ENCODE peak calls at places on chromosomes 12 and 14, in nine cellular contexts. O, A, J, N, L, Q, V, S and R are unnamed samples.
A peak's percentile ranks its signal among the peaks of the same experiment; 100 is the strongest.

GRCh38 chr12:79296128-79296527 is 394.6 kb downstream of the PAWR start:
- DNase-seq in Q (no peak), S (no peak), L (no peak), V (no peak), O (no peak), N (no peak), J (no peak), A (no peak), R (no peak)

GRCh38 chr12:121295123-121295745 is 1.3 kb downstream of the CAMKK2 start:
- DNase-seq in L (no peak), Q (no peak), J (no peak), V (no peak), A (no peak), N (no peak), O (no peak), S (no peak), R (no peak)

GRCh38 chr14:61381589-61381988 is 60.2 kb downstream of the PRKCH start:
- DNase-seq in N (no peak), S (peak; percentile 73), V (no peak), J (no peak), L (no peak), A (no peak), Q (no peak), O (no peak), R (no peak)

GRCh38 chr12:43347026-43347425 is 205.0 kb downstream of the ADAMTS20 start:
- DNase-seq in O (no peak), L (no peak), Q (no peak), S (no peak), J (no peak), A (no peak), N (no peak), V (no peak), R (no peak)

GRCh38 chr14:68853749-68854148 is 60.9 kb upstream of the ZFP36L1 start:
- DNase-seq in L (no peak), O (no peak), J (no peak), S (no peak), N (no peak), A (no peak), Q (no peak), V (no peak), R (no peak)

GRCh38 chr12:117134059-117134458 is 34.8 kb upstream of the TESC start:
- DNase-seq in V (no peak), J (no peak), S (no peak), L (no peak), Q (no peak), O (peak; percentile 49), N (peak; percentile 24), A (no peak), R (no peak)

GRCh38 chr12:53500119-53500775 is 836 bp upstream of the TARBP2 start:
- DNase-seq in Q (no peak), S (no peak), L (peak; percentile 93), O (peak; percentile 96), A (no peak), V (peak; percentile 74), J (peak; percentile 80), N (no peak), R (peak; percentile 29)

GRCh38 chr14:105944632-105945610 is 418.5 kb downstream of the TMEM121 start:
- DNase-seq in L (no peak), Q (no peak), J (peak; percentile 66), A (peak; percentile 39), V (peak; percentile 22), O (no peak), N (peak; percentile 62), S (peak; percentile 89), R (no peak)

GRCh38 chr12:78959556-78959955 is 95.0 kb downstream of the SYT1 start:
- DNase-seq in L (peak; percentile 50), O (no peak), N (no peak), V (no peak), A (no peak), Q (no peak), S (no peak), J (no peak), R (no peak)

GRCh38 chr14:52365071-52365470 is 51.0 kb downstream of the PTGER2 start:
- DNase-seq in V (no peak), J (no peak), O (peak; percentile 34), N (no peak), A (no peak), Q (no peak), L (no peak), S (no peak), R (no peak)

GRCh38 chr12:32305163-32305562 is 94.2 kb upstream of the FGD4 start:
- DNase-seq in O (peak; percentile 17), Q (no peak), A (no peak), V (no peak), N (no peak), L (peak; percentile 68), J (no peak), S (no peak), R (no peak)

GRCh38 chr12:89259831-89260230 is 92.5 kb downstream of the DUSP6 start:
- DNase-seq in S (no peak), Q (no peak), J (no peak), V (no peak), N (no peak), O (no peak), A (no peak), L (no peak), R (no peak)

GRCh38 chr14:22200977-22201605 is 387.9 kb downstream of the DAD1 start:
- DNase-seq in Q (peak; percentile 20), L (peak; percentile 91), A (no peak), N (no peak), O (peak; percentile 52), S (no peak), J (no peak), V (no peak), R (peak; percentile 61)

GRCh38 chr12:52515927-52516831 is 4.0 kb downstream of the KRT5 start:
- DNase-seq in S (no peak), V (no peak), J (no peak), N (no peak), A (no peak), L (no peak), O (no peak), Q (no peak), R (no peak)

GRCh38 chr12:22684526-22685118 is 59.7 kb downstream of the ETNK1 start:
- DNase-seq in N (no peak), Q (no peak), V (no peak), A (no peak), L (peak; percentile 78), O (peak; percentile 67), J (no peak), S (no peak), R (peak; percentile 19)

GRCh38 chr12:133204264-133204603 is 22.9 kb downstream of the ZNF268 start:
- DNase-seq in J (no peak), L (no peak), S (no peak), Q (no peak), V (no peak), N (no peak), A (no peak), O (no peak), R (no peak)

GRCh38 chr12:118357327-118358007 is 15.2 kb downstream of the TAOK3 start:
- DNase-seq in J (no peak), A (peak; percentile 66), S (no peak), V (no peak), Q (peak; percentile 60), O (no peak), N (peak; percentile 28), L (peak; percentile 71), R (peak; percentile 74)

GRCh38 chr14:61201171-61201570 is 80.0 kb downstream of the TMEM30B start:
- DNase-seq in N (no peak), A (no peak), L (no peak), Q (no peak), J (no peak), V (no peak), S (no peak), O (no peak), R (no peak)

GRCh38 chr12:10215451-10215850 is 2.8 kb downstream of the GABARAPL1 start:
- DNase-seq in V (no peak), O (no peak), S (no peak), A (no peak), N (no peak), Q (no peak), J (no peak), L (no peak), R (no peak)
- H3K4me3 ChIP-seq in V (peak overlapping the region; percentile 71), O (peak overlapping the region; percentile 91), S (no peak overlapping the region), A (peak overlapping the region; percentile 73), N (no peak overlapping the region), Q (no peak overlapping the region), J (peak overlapping the region; percentile 92), L (peak overlapping the region; percentile 97), R (peak overlapping the region; percentile 97)

GRCh38 chr14:100787659-100788058 is 38.3 kb upstream of the MEG3 start:
- DNase-seq in L (no peak), S (no peak), J (peak; percentile 6), Q (no peak), O (no peak), N (no peak), A (no peak), V (no peak), R (no peak)
- H3K4me3 ChIP-seq in L (no peak overlapping the region), S (no peak overlapping the region), J (no peak overlapping the region), Q (no peak overlapping the region), O (no peak overlapping the region), N (no peak overlapping the region), A (no peak overlapping the region), V (no peak overlapping the region), R (no peak overlapping the region)

DNA sequence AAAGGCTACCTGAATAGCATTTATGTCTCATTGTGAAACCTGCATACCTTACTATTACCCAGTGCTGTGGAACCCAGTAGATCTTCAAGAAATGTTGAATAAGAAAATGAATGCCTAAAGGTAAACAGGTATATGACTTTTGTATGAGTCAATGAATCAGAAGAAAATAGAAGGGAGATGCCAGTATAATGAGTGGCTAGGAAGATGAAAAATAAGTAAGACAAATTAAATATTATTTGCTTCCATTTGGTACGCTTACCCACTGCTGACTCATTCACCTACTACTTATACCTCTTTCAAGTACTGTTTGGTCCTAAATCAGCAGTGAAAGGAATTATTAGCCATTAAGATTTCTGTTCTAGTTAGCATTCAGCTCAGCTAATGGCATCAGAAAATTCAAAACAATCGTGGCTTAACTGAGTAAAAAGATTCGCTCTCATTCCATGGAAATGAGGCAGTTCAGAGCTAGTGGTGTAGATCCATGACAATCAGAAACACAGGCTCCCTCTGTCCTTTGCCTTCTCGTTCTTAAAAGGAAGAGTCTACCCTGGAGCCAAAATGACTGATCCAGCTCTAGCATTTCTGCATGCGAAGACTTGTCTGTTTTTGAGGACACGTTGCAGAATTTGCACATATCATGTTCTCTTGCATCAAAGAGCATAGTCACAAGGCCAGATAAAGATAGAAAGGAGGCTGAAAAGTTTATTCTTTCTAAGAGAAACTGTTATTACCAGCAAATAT is 705.8 kb upstream of the USP15 start:
- DNase-seq in N (no peak), V (no peak), S (no peak), L (no peak), Q (no peak), A (no peak), J (no peak), O (no peak), R (no peak)
- H3K4me3 ChIP-seq in N (no peak overlapping the region), V (no peak overlapping the region), S (no peak overlapping the region), L (no peak overlapping the region), Q (no peak overlapping the region), A (no peak overlapping the region), J (no peak overlapping the region), O (no peak overlapping the region), R (no peak overlapping the region)

DNA sequence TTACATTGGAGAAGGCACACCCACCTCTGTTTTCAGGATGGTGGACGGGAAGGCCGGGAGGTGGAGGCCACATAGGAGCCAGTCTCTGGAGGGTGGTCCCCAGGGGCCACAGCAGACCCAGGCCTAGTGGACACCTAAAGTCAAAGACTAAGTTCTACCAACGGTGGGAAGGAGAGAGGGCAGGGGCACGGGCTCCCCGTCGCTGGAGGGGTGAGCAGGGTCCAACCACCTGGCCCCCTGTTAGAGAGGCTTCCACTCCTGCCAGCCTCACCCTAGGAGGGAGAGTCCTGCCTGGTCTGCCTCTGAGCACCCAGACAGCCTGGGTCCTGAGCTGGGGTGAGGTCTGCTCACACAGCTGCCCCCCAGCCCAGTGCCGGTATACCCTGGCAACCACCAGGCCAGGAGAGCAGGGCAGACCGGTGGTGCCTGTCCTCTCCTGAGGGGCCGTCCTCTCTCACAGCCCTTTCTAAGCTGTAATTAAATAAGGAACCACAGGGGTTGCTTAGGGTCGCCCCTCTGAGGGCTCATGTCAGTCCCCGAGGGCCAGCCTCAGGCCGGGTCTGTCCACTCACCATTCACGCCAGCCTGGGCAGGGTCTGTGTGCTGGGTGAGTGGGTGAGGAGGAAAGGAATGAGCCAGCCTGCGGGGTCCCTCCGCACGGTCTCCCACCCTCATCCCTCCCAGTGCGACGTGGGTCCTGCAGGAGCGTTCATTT is 2.3 kb downstream of the INF2 start:
- DNase-seq in N (no peak), L (no peak), Q (no peak), S (no peak), O (no peak), A (no peak), J (no peak), V (no peak), R (no peak)
- H3K4me3 ChIP-seq in N (no peak overlapping the region), L (no peak overlapping the region), Q (peak overlapping the region; percentile 91), S (no peak overlapping the region), O (peak overlapping the region; percentile 77), A (peak overlapping the region; percentile 94), J (peak overlapping the region; percentile 91), V (no peak overlapping the region), R (peak overlapping the region; percentile 88)